ENCODE peak calls at places on chromosomes 7 and 10, in eight cellular contexts. One of them, this sample, is unnamed.

GRCh38 chr7:120554960-120555571 is 282.1 kb downstream of the KCND2 start:
- DNase-seq in A673: peak; percentile 71
- DNase-seq in CD8-positive, alpha-beta T cell: no peak
- DNase-seq in fibroblast of lung: peak; percentile 72
- DNase-seq in aorta: no peak
- DNase-seq in AG04450: peak; percentile 11
- DNase-seq in hepatocyte: peak; percentile 80
- DNase-seq in left ventricle myocardium inferior: no peak
- DNase-seq in this sample: peak; percentile 25

GRCh38 chr7:106462365-106462859 is 177.6 kb upstream of the NAMPT start:
- DNase-seq in left ventricle myocardium inferior: no peak
- DNase-seq in A673: peak; percentile 54
- DNase-seq in fibroblast of lung: peak; percentile 70
- DNase-seq in CD8-positive, alpha-beta T cell: no peak
- DNase-seq in hepatocyte: peak; percentile 39
- DNase-seq in AG04450: peak; percentile 8
- DNase-seq in aorta: no peak
- DNase-seq in this sample: peak; percentile 19

GRCh38 chr7:46215987-46216567 is 295.0 kb upstream of the IGFBP3 start:
- DNase-seq in A673: no peak
- DNase-seq in AG04450: no peak
- DNase-seq in left ventricle myocardium inferior: peak; percentile 37
- DNase-seq in fibroblast of lung: no peak
- DNase-seq in aorta: no peak
- DNase-seq in CD8-positive, alpha-beta T cell: no peak
- DNase-seq in hepatocyte: peak; percentile 34
- DNase-seq in this sample: no peak

GRCh38 chr10:5861269-5862031 is 28.2 kb downstream of the ANKRD16 start:
- DNase-seq in fibroblast of lung: peak; percentile 79
- DNase-seq in aorta: no peak
- DNase-seq in AG04450: peak; percentile 47
- DNase-seq in CD8-positive, alpha-beta T cell: no peak
- DNase-seq in A673: no peak
- DNase-seq in left ventricle myocardium inferior: no peak
- DNase-seq in hepatocyte: peak; percentile 48
- DNase-seq in this sample: no peak

GRCh38 chr7:30422922-30423321 is 55.7 kb downstream of the NOD1 start:
- DNase-seq in A673: peak; percentile 24
- DNase-seq in left ventricle myocardium inferior: no peak
- DNase-seq in fibroblast of lung: peak; percentile 25
- DNase-seq in aorta: no peak
- DNase-seq in hepatocyte: no peak
- DNase-seq in AG04450: no peak
- DNase-seq in CD8-positive, alpha-beta T cell: no peak
- DNase-seq in this sample: no peak

GRCh38 chr7:66055321-66055956 is 20.2 kb upstream of the ASL start:
- DNase-seq in AG04450: no peak
- DNase-seq in CD8-positive, alpha-beta T cell: no peak
- DNase-seq in aorta: no peak
- DNase-seq in left ventricle myocardium inferior: no peak
- DNase-seq in A673: no peak
- DNase-seq in hepatocyte: no peak
- DNase-seq in fibroblast of lung: peak; percentile 70
- DNase-seq in this sample: no peak

GRCh38 chr7:17239683-17240521 is 58.5 kb upstream of the AHR start:
- DNase-seq in fibroblast of lung: peak; percentile 57
- DNase-seq in aorta: no peak
- DNase-seq in AG04450: no peak
- DNase-seq in left ventricle myocardium inferior: no peak
- DNase-seq in CD8-positive, alpha-beta T cell: no peak
- DNase-seq in A673: no peak
- DNase-seq in hepatocyte: peak; percentile 6
- DNase-seq in this sample: no peak

GRCh38 chr7:13980474-13980873 is 9.0 kb downstream of the ETV1 start:
- DNase-seq in aorta: no peak
- DNase-seq in fibroblast of lung: peak; percentile 18
- DNase-seq in AG04450: no peak
- DNase-seq in A673: peak; percentile 56
- DNase-seq in CD8-positive, alpha-beta T cell: no peak
- DNase-seq in hepatocyte: no peak
- DNase-seq in left ventricle myocardium inferior: no peak
- DNase-seq in this sample: no peak

GRCh38 chr7:135385209-135385608 is 124.7 kb downstream of the CNOT4 start:
- DNase-seq in hepatocyte: peak; percentile 29
- DNase-seq in fibroblast of lung: peak; percentile 6
- DNase-seq in left ventricle myocardium inferior: peak; percentile 20
- DNase-seq in AG04450: no peak
- DNase-seq in A673: peak; percentile 24
- DNase-seq in CD8-positive, alpha-beta T cell: no peak
- DNase-seq in aorta: no peak
- DNase-seq in this sample: no peak

DNA sequence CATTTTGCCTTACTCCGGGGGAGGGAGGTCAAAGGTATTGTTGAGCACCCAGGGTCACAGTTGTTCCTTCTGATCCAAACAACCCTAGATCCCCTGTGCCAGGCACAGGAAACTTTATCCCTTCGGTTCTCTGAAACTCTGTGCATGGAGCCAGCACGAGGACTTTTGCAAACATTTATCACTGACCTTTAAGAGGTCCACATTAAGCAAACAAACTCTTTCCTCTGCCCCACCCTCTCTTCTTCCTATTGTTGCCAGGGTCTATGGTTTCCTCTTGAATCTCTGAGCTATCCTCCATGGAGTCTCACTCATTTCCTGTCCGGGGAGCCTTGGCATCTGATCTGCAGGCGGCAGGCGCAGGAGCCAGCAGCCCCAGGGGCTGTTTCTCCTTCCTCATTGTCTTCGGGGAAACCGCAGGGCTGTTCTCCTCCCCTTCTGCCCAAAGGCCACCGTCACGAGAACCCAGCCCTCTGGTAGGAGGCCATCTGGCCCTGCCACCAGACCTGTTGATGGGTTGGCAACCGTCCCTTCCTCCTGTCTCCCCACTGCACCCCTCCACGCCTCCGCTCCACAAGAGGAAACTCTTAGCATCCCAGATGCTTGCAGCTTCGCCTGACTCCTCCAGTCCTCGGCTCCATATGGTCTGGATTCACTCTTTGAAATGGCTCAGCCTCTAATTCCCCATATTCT is 327.3 kb upstream of the NRP1 start:
- DNase-seq in aorta: peak; percentile 83
- DNase-seq in A673: peak; percentile 52
- DNase-seq in left ventricle myocardium inferior: peak; percentile 72
- DNase-seq in CD8-positive, alpha-beta T cell: no peak
- DNase-seq in hepatocyte: peak; percentile 9
- DNase-seq in fibroblast of lung: no peak
- DNase-seq in AG04450: no peak
- DNase-seq in this sample: no peak
- H3K4me3 ChIP-seq in aorta: no peak overlapping the region
- H3K4me3 ChIP-seq in A673: no peak overlapping the region
- H3K4me3 ChIP-seq in left ventricle myocardium inferior: peak overlapping the region; percentile 27
- H3K4me3 ChIP-seq in CD8-positive, alpha-beta T cell: no peak overlapping the region
- H3K4me3 ChIP-seq in hepatocyte: no peak overlapping the region
- H3K4me3 ChIP-seq in fibroblast of lung: no peak overlapping the region
- H3K4me3 ChIP-seq in AG04450: no peak overlapping the region
- H3K4me3 ChIP-seq in this sample: no peak overlapping the region

GRCh38 chr7:79451580-79451979 is 1.9 kb downstream of the MAGI2 start:
- DNase-seq in hepatocyte: no peak
- DNase-seq in fibroblast of lung: no peak
- DNase-seq in AG04450: no peak
- DNase-seq in CD8-positive, alpha-beta T cell: no peak
- DNase-seq in A673: no peak
- DNase-seq in left ventricle myocardium inferior: no peak
- DNase-seq in aorta: no peak
- DNase-seq in this sample: no peak

GRCh38 chr7:79453558-79454324 is at the start of gene MAGI2:
- DNase-seq in hepatocyte: peak; percentile 89
- DNase-seq in left ventricle myocardium inferior: peak; percentile 89
- DNase-seq in aorta: peak; percentile 95
- DNase-seq in A673: peak; percentile 8
- DNase-seq in fibroblast of lung: peak; percentile 91
- DNase-seq in CD8-positive, alpha-beta T cell: no peak
- DNase-seq in AG04450: peak; percentile 66
- DNase-seq in this sample: no peak

GRCh38 chr7:79452032-79452494 is 1.4 kb downstream of the MAGI2 start:
- DNase-seq in hepatocyte: peak; percentile 93
- DNase-seq in left ventricle myocardium inferior: peak; percentile 83
- DNase-seq in aorta: peak; percentile 95
- DNase-seq in AG04450: peak; percentile 53
- DNase-seq in fibroblast of lung: peak; percentile 88
- DNase-seq in CD8-positive, alpha-beta T cell: peak; percentile 9
- DNase-seq in A673: peak; percentile 7
- DNase-seq in this sample: no peak

GRCh38 chr7:79453266-79453557 is 255 bp downstream of the MAGI2 start:
- DNase-seq in CD8-positive, alpha-beta T cell: no peak
- DNase-seq in aorta: no peak
- DNase-seq in fibroblast of lung: no peak
- DNase-seq in A673: no peak
- DNase-seq in hepatocyte: no peak
- DNase-seq in AG04450: no peak
- DNase-seq in left ventricle myocardium inferior: no peak
- DNase-seq in this sample: no peak

DNA sequence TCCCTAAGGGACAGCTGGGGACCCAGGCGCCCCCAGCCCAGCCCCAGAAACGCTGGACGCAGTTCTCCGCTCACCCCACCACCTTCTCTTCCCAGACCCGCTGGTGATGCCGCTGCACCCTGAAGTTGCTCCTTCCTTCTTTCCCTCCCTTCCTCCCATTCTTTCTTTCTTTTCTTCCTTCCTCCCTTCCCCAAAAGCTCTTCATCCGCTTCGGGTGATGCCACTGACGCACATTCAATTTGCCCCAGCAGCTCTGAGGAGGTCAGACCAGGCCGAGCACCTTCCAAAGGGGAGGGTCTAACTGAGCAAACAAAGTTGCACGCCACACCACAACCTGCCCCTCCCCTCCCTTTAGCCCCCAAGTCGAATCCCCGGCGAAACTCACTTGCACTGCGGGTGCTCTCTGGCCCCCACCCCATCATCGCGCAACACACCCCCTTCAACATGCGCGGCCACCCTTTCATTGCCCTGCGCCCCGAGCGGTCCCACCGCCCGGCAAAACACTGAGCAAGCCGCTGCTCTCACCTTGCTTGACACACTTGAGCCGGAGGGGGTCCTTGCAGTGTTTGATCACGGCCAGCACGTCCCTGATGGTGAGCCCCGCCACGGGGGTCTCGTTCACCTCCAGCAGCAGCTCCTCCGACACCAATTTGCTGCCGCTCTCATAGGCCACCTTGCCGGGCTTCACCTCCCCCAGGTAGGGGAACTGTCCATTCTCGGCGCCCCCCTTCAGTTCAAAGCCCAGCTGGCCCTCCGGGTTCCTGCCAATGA is 787 bp downstream of the MAGI2 start:
- DNase-seq in aorta: peak; percentile 74
- DNase-seq in hepatocyte: peak; percentile 46
- DNase-seq in A673: no peak
- DNase-seq in left ventricle myocardium inferior: peak; percentile 16
- DNase-seq in CD8-positive, alpha-beta T cell: no peak
- DNase-seq in fibroblast of lung: peak; percentile 42
- DNase-seq in AG04450: no peak
- DNase-seq in this sample: no peak
- H3K4me3 ChIP-seq in aorta: peak overlapping the region; percentile 85
- H3K4me3 ChIP-seq in hepatocyte: peak overlapping the region; percentile 69
- H3K4me3 ChIP-seq in A673: peak overlapping the region; percentile 39
- H3K4me3 ChIP-seq in left ventricle myocardium inferior: peak overlapping the region; percentile 76
- H3K4me3 ChIP-seq in CD8-positive, alpha-beta T cell: peak overlapping the region; percentile 63
- H3K4me3 ChIP-seq in fibroblast of lung: peak overlapping the region; percentile 88
- H3K4me3 ChIP-seq in AG04450: peak overlapping the region; percentile 80
- H3K4me3 ChIP-seq in this sample: no peak overlapping the region

DNA sequence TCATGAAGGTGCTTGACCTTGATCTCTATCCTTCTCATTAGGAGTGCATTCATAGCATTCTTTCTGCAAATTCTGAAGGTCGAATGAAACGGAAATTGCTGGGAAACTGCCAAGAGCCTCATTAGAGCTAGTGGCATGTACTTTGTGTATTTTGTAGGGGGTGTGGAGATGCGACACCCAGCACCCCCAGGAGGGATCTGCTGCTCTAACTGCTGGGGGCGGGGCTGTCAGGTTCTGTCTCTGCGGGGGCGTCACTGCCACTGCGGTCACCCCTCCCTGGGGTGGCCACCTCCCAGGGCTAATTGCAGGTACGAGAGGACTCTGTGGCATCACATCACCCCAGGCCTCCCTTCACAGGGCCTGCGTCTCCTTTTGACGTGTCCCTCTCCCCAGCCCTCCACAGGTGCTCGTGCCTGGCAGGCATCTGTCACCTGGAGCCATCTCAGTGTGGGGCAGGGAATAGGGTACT is 151.0 kb downstream of the ACTR3B start:
- DNase-seq in fibroblast of lung: no peak
- DNase-seq in AG04450: no peak
- DNase-seq in A673: peak; percentile 33
- DNase-seq in CD8-positive, alpha-beta T cell: no peak
- DNase-seq in hepatocyte: no peak
- DNase-seq in aorta: no peak
- DNase-seq in left ventricle myocardium inferior: no peak
- DNase-seq in this sample: no peak
- H3K4me3 ChIP-seq in fibroblast of lung: no peak overlapping the region
- H3K4me3 ChIP-seq in AG04450: no peak overlapping the region
- H3K4me3 ChIP-seq in A673: no peak overlapping the region
- H3K4me3 ChIP-seq in CD8-positive, alpha-beta T cell: no peak overlapping the region
- H3K4me3 ChIP-seq in hepatocyte: no peak overlapping the region
- H3K4me3 ChIP-seq in aorta: no peak overlapping the region
- H3K4me3 ChIP-seq in left ventricle myocardium inferior: no peak overlapping the region
- H3K4me3 ChIP-seq in this sample: no peak overlapping the region

GRCh38 chr10:4443419-4443818 is 382.6 kb upstream of the AKR1E2 start:
- DNase-seq in aorta: no peak
- DNase-seq in fibroblast of lung: no peak
- DNase-seq in left ventricle myocardium inferior: no peak
- DNase-seq in hepatocyte: no peak
- DNase-seq in AG04450: no peak
- DNase-seq in CD8-positive, alpha-beta T cell: no peak
- DNase-seq in A673: no peak
- DNase-seq in this sample: no peak
- H3K4me3 ChIP-seq in aorta: no peak overlapping the region
- H3K4me3 ChIP-seq in fibroblast of lung: no peak overlapping the region
- H3K4me3 ChIP-seq in left ventricle myocardium inferior: no peak overlapping the region
- H3K4me3 ChIP-seq in hepatocyte: no peak overlapping the region
- H3K4me3 ChIP-seq in AG04450: no peak overlapping the region
- H3K4me3 ChIP-seq in CD8-positive, alpha-beta T cell: no peak overlapping the region
- H3K4me3 ChIP-seq in A673: no peak overlapping the region
- H3K4me3 ChIP-seq in this sample: no peak overlapping the region

GRCh38 chr10:100743626-100744135 is 1.7 kb upstream of the PAX2 start:
- DNase-seq in A673: peak; percentile 78
- DNase-seq in CD8-positive, alpha-beta T cell: peak; percentile 10
- DNase-seq in fibroblast of lung: peak; percentile 58
- DNase-seq in aorta: no peak
- DNase-seq in hepatocyte: peak; percentile 76
- DNase-seq in left ventricle myocardium inferior: no peak
- DNase-seq in AG04450: no peak
- DNase-seq in this sample: peak; percentile 54
- H3K4me3 ChIP-seq in A673: peak overlapping the region; percentile 36
- H3K4me3 ChIP-seq in CD8-positive, alpha-beta T cell: no peak overlapping the region
- H3K4me3 ChIP-seq in fibroblast of lung: no peak overlapping the region
- H3K4me3 ChIP-seq in aorta: no peak overlapping the region
- H3K4me3 ChIP-seq in hepatocyte: no peak overlapping the region
- H3K4me3 ChIP-seq in left ventricle myocardium inferior: peak overlapping the region; percentile 55
- H3K4me3 ChIP-seq in AG04450: no peak overlapping the region
- H3K4me3 ChIP-seq in this sample: no peak overlapping the region

GRCh38 chr10:50216894-50217293 is 34.4 kb downstream of the ASAH2 start:
- DNase-seq in hepatocyte: no peak
- DNase-seq in A673: peak; percentile 92
- DNase-seq in AG04450: no peak
- DNase-seq in CD8-positive, alpha-beta T cell: no peak
- DNase-seq in aorta: no peak
- DNase-seq in left ventricle myocardium inferior: no peak
- DNase-seq in fibroblast of lung: peak; percentile 20
- DNase-seq in this sample: no peak
- H3K4me3 ChIP-seq in hepatocyte: no peak overlapping the region
- H3K4me3 ChIP-seq in A673: no peak overlapping the region
- H3K4me3 ChIP-seq in AG04450: no peak overlapping the region
- H3K4me3 ChIP-seq in CD8-positive, alpha-beta T cell: no peak overlapping the region
- H3K4me3 ChIP-seq in aorta: no peak overlapping the region
- H3K4me3 ChIP-seq in left ventricle myocardium inferior: no peak overlapping the region
- H3K4me3 ChIP-seq in fibroblast of lung: no peak overlapping the region
- H3K4me3 ChIP-seq in this sample: no peak overlapping the region

GRCh38 chr10:45599646-45600045 is 72.9 kb downstream of the ZFAND4 start:
- DNase-seq in fibroblast of lung: no peak
- DNase-seq in A673: no peak
- DNase-seq in aorta: no peak
- DNase-seq in CD8-positive, alpha-beta T cell: no peak
- DNase-seq in AG04450: no peak
- DNase-seq in left ventricle myocardium inferior: no peak
- DNase-seq in hepatocyte: no peak
- DNase-seq in this sample: no peak
- H3K4me3 ChIP-seq in fibroblast of lung: no peak overlapping the region
- H3K4me3 ChIP-seq in A673: no peak overlapping the region
- H3K4me3 ChIP-seq in aorta: no peak overlapping the region
- H3K4me3 ChIP-seq in CD8-positive, alpha-beta T cell: no peak overlapping the region
- H3K4me3 ChIP-seq in AG04450: no peak overlapping the region
- H3K4me3 ChIP-seq in left ventricle myocardium inferior: no peak overlapping the region
- H3K4me3 ChIP-seq in hepatocyte: no peak overlapping the region
- H3K4me3 ChIP-seq in this sample: no peak overlapping the region